ENCODE peak calls at places on chromosomes 11 and 22, in six cellular contexts. Q is PC-3, B is mesenchymal stem cell, T is EL, O is A172, A is GM04504. P is an unnamed sample.

GRCh38 chr11:2459796-2460531 is 15.2 kb downstream of the KCNQ1 start:
- DNase-seq in O (no peak), Q (no peak), A (no peak), T (no peak), B (no peak), P (no peak)

GRCh38 chr11:119625206-119625988 is 103.6 kb downstream of the NECTIN1 start:
- DNase-seq in A (no peak), B (no peak), Q (no peak), T (no peak), O (no peak), P (no peak)

GRCh38 chr22:21078916-21079315 is 33.2 kb downstream of the LRRC74B start:
- DNase-seq in O (no peak), A (no peak), T (no peak), Q (no peak), B (no peak), P (no peak)

GRCh38 chr11:20501971-20502370 is 97.4 kb upstream of the SLC6A5 start:
- DNase-seq in T (no peak), O (no peak), A (no peak), B (no peak), Q (no peak), P (no peak)

GRCh38 chr22:43152001-43152354 is 619 bp downstream of the TSPO start:
- DNase-seq in T (no peak), B (no peak), Q (no peak), A (no peak), O (no peak), P (no peak)

GRCh38 chr22:33105501-33105911 is 47.3 kb upstream of the SYN3 start:
- DNase-seq in B (peak; percentile 28), O (peak; percentile 49), T (no peak), Q (no peak), A (no peak), P (no peak)

GRCh38 chr11:72224587-72225410 is at the start of gene INPPL1:
- DNase-seq in A (no peak), T (peak; percentile 43), B (peak; percentile 55), Q (peak; percentile 43), O (no peak), P (peak; percentile 50)

GRCh38 chr11:24635588-24636290 is 138.9 kb downstream of the LUZP2 start:
- DNase-seq in B (peak; percentile 6), Q (peak; percentile 90), A (no peak), T (peak; percentile 43), O (peak; percentile 18), P (no peak)

GRCh38 chr11:22928207-22928917 is 68.1 kb upstream of the CCDC179 start:
- DNase-seq in B (peak; percentile 7), Q (no peak), O (no peak), T (no peak), A (no peak), P (peak; percentile 7)